ENCODE peak calls at places on chromosome 4, in four cellular contexts. R is SJSA1; Y is activated naive CD4-positive, alpha-beta T cell treated with anti-CD3 and anti-CD28 coated beads, Interleukin-2, amount 50 U/mL, for 72 hours; N is GDM1. K is an unnamed sample.

GRCh38 chr4:67332627-67333026 is 212.7 kb downstream of the CENPC start:
- DNase-seq in N (no peak), R (no peak), Y (no peak), K (peak)

GRCh38 chr4:172813359-172813923 is 355.2 kb upstream of the GALNT7 start:
- DNase-seq in N (no peak), R (no peak), Y (no peak), K (no peak)

GRCh38 chr4:15756361-15756861 is 21.7 kb upstream of the CD38 start:
- DNase-seq in Y (peak), N (peak), R (peak), K (peak)

GRCh38 chr4:169803417-169803816 is 45.7 kb upstream of the HPF1 start:
- DNase-seq in N (no peak), R (no peak), Y (no peak), K (no peak)

GRCh38 chr4:7297374-7297773 is 105.0 kb downstream of the SORCS2 start:
- DNase-seq in R (no peak), N (no peak), Y (no peak), K (no peak)

GRCh38 chr4:75391489-75392166 is 122.6 kb downstream of the RCHY1 start:
- DNase-seq in R (no peak), N (no peak), Y (no peak), K (no peak)

GRCh38 chr4:89000844-89001360 is 56.1 kb downstream of the FAM13A start:
- DNase-seq in N (no peak), R (peak), Y (no peak), K (no peak)

GRCh38 chr4:155999743-156000142 is 46.1 kb upstream of the CTSO start:
- DNase-seq in N (no peak), R (no peak), Y (no peak), K (no peak)

GRCh38 chr4:2243682-2244380 is 1.9 kb upstream of the HAUS3 start:
- DNase-seq in R (peak), N (peak), Y (no peak), K (peak)

GRCh38 chr4:25440478-25441030 is 63.5 kb downstream of the ANAPC4 start:
- DNase-seq in N (no peak), R (no peak), Y (no peak), K (no peak)

GRCh38 chr4:128385683-128386304 is 98.2 kb upstream of the PGRMC2 start:
- DNase-seq in N (no peak), Y (no peak), R (peak), K (no peak)

GRCh38 chr4:133483600-133484246 is 334.6 kb downstream of the PCDH10 start:
- DNase-seq in N (peak), R (no peak), Y (no peak), K (peak)

GRCh38 chr4:174521800-174522182 is 497 bp downstream of the HPGD start:
- DNase-seq in Y (no peak), N (peak), R (no peak), K (no peak)

GRCh38 chr4:38815879-38816782 is 11.5 kb upstream of the TLR1 start:
- DNase-seq in Y (no peak), R (peak), N (peak), K (peak)

GRCh38 chr4:104989363-104989762 is 157.3 kb upstream of the TET2 start:
- DNase-seq in R (no peak), Y (no peak), N (no peak), K (no peak)

GRCh38 chr4:2105559-2105958 is 46.4 kb downstream of the NAT8L start:
- DNase-seq in R (no peak), N (no peak), Y (no peak), K (no peak)

GRCh38 chr4:44368413-44369167 is 80.0 kb downstream of the KCTD8 start:
- DNase-seq in R (no peak), Y (no peak), N (no peak), K (no peak)

GRCh38 chr4:172962564-172963353 is 205.9 kb upstream of the GALNT7 start:
- DNase-seq in R (peak), N (no peak), Y (no peak), K (no peak)

K was measured in AML-193.